ENCODE peak calls at places on chromosomes 2 and 18, in eight cellular contexts. Y is body of pancreas, V is heart left ventricle, U is Peyer's patch, Z is IMR-90, G is stomach, K is A549, B is HepG2. T is an unnamed sample.

GRCh38 chr2:65164379-65165023 is 34.6 kb upstream of the RAB1A start:
- DNase-seq in B (no peak), V (peak), U (no peak), G (no peak), Y (peak), Z (peak), K (no peak), T (peak)

GRCh38 chr2:198371902-198372611 is 567.7 kb downstream of the PLCL1 start:
- DNase-seq in K (no peak), Z (no peak), U (no peak), Y (no peak), G (no peak), B (no peak), V (no peak), T (no peak)

GRCh38 chr2:74292752-74293151 is 50.5 kb downstream of the SLC4A5 start:
- DNase-seq in Y (no peak), K (no peak), V (no peak), G (peak), B (peak), U (no peak), Z (peak), T (no peak)

GRCh38 chr2:43593241-43593640 is 2.6 kb downstream of the THADA start:
- DNase-seq in K (no peak), U (no peak), V (no peak), Z (no peak), G (no peak), B (no peak), Y (no peak), T (no peak)

GRCh38 chr18:35282353-35282752 is 7.7 kb downstream of the ZSCAN30 start:
- DNase-seq in Z (peak), V (no peak), U (no peak), G (no peak), B (peak), Y (no peak), K (no peak), T (no peak)

GRCh38 chr18:55458456-55459238 is 129.3 kb downstream of the TCF4 start:
- DNase-seq in B (no peak), Z (no peak), U (no peak), K (no peak), G (no peak), V (no peak), Y (no peak), T (no peak)

GRCh38 chr2:158828378-158829136 is 33.4 kb downstream of the DAPL1 start:
- DNase-seq in B (no peak), V (no peak), K (no peak), U (no peak), Z (peak), G (no peak), Y (no peak), T (no peak)

GRCh38 chr2:217901400-217901799 is 101.4 kb downstream of the TNS1 start:
- DNase-seq in B (no peak), G (no peak), Y (no peak), U (no peak), K (no peak), Z (no peak), V (no peak), T (no peak)

GRCh38 chr2:101041413-101041812 is 39.3 kb downstream of the RPL31 start:
- DNase-seq in B (no peak), U (no peak), K (no peak), Z (no peak), G (no peak), V (no peak), Y (no peak), T (no peak)

GRCh38 chr2:54419855-54420550 is 36.1 kb upstream of the SPTBN1 start:
- DNase-seq in Z (no peak), U (no peak), K (no peak), Y (no peak), B (no peak), V (no peak), G (no peak), T (no peak)
- H3K27ac ChIP-seq in Z (no peak), U (no peak), K (no peak), Y (peak), B (no peak), V (peak), G (peak), T (no peak)

GRCh38 chr2:20211420-20211819 is 13.5 kb downstream of the SDC1 start:
- DNase-seq in Z (no peak), U (no peak), B (no peak), K (no peak), G (no peak), Y (no peak), V (no peak), T (no peak)

GRCh38 chr2:20210462-20210861 is 14.5 kb downstream of the SDC1 start:
- DNase-seq in U (no peak), B (no peak), K (no peak), Z (no peak), Y (no peak), G (peak), V (no peak), T (no peak)

GRCh38 chr2:20211860-20212458 is 13.0 kb downstream of the SDC1 start:
- DNase-seq in G (no peak), V (no peak), U (no peak), B (no peak), K (no peak), Z (no peak), Y (no peak), T (no peak)

GRCh38 chr2:20208487-20208882 is 16.4 kb downstream of the SDC1 start:
- DNase-seq in B (no peak), G (peak), V (no peak), K (no peak), U (no peak), Z (no peak), Y (no peak), T (no peak)

GRCh38 chr2:20209373-20210109 is 15.4 kb downstream of the SDC1 start:
- DNase-seq in K (no peak), V (no peak), U (no peak), B (no peak), Z (no peak), G (no peak), Y (no peak), T (no peak)
- TF ChIP-seq POLR2A in K (no peak), V (no peak), U (no peak), B (no peak), Z (no peak), G (no peak), Y (no peak), T (no peak)

GRCh38 chr2:235639387-235639786 is 145.5 kb downstream of the AGAP1 start:
- DNase-seq in U (peak), Y (peak), Z (peak), G (no peak), K (no peak), B (no peak), V (peak), T (peak)

GRCh38 chr2:235638541-235639192 is 144.8 kb downstream of the AGAP1 start:
- DNase-seq in V (no peak), Y (no peak), Z (no peak), B (no peak), U (no peak), G (no peak), K (no peak), T (no peak)

GRCh38 chr2:235634435-235635152 is 140.8 kb downstream of the AGAP1 start:
- DNase-seq in G (no peak), K (no peak), V (no peak), B (no peak), Y (no peak), Z (peak), U (no peak), T (no peak)

GRCh38 chr2:235637906-235638305 is 144.1 kb downstream of the AGAP1 start:
- DNase-seq in V (no peak), B (no peak), Y (no peak), K (no peak), U (no peak), Z (no peak), G (no peak), T (no peak)

GRCh38 chr2:235636471-235637005 is 142.7 kb downstream of the AGAP1 start:
- DNase-seq in Z (no peak), B (no peak), G (no peak), K (no peak), V (no peak), Y (no peak), U (no peak), T (no peak)
- H3K27ac ChIP-seq in Z (no peak), B (no peak), G (no peak), K (no peak), V (no peak), Y (no peak), U (no peak), T (no peak)

DNA sequence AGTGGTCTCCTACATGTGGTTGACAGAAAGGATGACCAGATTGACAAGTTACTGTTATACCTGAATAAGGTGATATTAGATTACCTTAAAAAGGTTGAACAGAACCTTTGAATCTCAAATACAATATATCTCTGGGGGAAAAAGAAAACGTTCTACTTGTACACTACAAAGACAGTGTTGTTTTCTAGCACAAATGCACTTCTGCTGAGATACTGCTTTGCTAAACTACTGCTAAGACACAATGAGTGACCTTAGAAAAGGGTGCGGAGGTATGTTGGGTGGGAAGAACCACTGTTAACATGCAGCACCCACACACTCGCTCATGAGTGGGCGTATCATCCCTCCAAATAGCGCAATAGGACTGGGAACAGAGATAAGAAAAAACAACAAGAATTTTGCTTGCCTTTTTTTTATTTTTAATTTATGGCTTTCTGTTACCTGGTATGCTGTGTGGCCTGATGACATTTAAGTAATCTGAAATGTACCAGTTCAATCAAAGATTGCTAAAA is 6.1 kb downstream of the BCL2 start:
- DNase-seq in V (no peak), K (no peak), U (no peak), G (no peak), Z (no peak), Y (no peak), B (no peak), T (no peak)
- TF ChIP-seq POLR2A in V (no peak), K (no peak), U (no peak), G (no peak), Z (no peak), Y (no peak), B (no peak), T (no peak)

DNA sequence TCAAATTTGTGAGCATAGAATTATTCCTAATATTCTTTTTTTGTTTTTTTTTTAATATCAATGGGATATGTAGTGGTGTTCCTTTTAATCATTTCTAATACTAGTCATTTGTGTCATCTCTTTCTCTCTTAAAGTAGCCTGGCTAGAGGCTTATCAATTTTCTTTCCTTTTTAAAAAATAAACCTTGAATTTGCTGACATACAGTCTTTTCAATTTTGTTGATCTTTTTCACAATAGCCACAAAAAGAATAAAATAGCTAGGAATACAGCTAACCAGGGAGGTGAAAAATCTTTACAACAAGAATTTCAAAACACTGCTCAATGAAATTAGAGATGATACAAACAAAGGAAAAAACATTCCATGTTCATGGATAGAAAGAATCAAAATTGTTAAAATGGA is 192.6 kb downstream of the ARL6IP6 start:
- DNase-seq in Z (no peak), G (no peak), U (no peak), V (no peak), Y (no peak), B (no peak), K (no peak), T (no peak)
- H3K27ac ChIP-seq in Z (no peak), G (no peak), U (no peak), V (no peak), Y (no peak), B (no peak), K (no peak), T (no peak)

GRCh38 chr2:66431840-66432511 is 2.9 kb upstream of the MEIS1 start:
- DNase-seq in B (no peak), Y (no peak), V (peak), Z (no peak), K (no peak), G (no peak), U (no peak), T (no peak)

GRCh38 chr2:66434679-66435548 is at the start of gene MEIS1:
- DNase-seq in B (peak), G (peak), Z (peak), U (peak), K (peak), V (peak), Y (peak), T (peak)

GRCh38 chr2:66433945-66434678 is 813 bp upstream of the MEIS1 start:
- DNase-seq in Y (peak), B (peak), Z (peak), G (peak), V (peak), U (no peak), K (peak), T (no peak)

GRCh38 chr2:66432801-66433694 is 1.9 kb upstream of the MEIS1 start:
- DNase-seq in G (peak), V (peak), Z (peak), Y (peak), U (no peak), B (peak), K (peak), T (peak)

DNA sequence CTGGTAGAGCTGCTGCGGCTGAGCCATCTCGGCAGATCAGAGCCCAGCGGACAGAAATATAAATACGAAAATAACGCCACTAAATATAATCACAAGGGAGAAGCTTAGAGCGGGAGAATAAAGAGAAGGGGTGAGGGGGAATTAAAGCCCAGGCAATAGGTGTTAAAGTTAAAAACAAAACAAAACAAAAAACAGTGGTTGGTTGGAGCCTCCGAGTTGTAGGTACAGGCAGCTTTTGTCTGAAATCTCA is 1.3 kb upstream of the MEIS1 start:
- DNase-seq in Y (no peak), V (no peak), U (no peak), G (no peak), B (no peak), Z (no peak), K (no peak), T (no peak)
- TF ChIP-seq POLR2A in Y (peak), V (no peak), U (no peak), G (no peak), B (no peak), Z (peak), K (no peak), T (no peak)